ENCODE peak calls at places on chromosome 15, in ten cellular contexts. J is globus pallidus; B is sciatic nerve; I is cerebellar cortex; U is CD4-positive, alpha-beta memory T cell; Q is HepG2; N is COR-L47; H is progenitor cell of endocrine pancreas; A is AG04449; S is naive thymus-derived CD8-positive, alpha-beta T cell. W is an unnamed sample.
A peak's percentile ranks its signal among the peaks of the same experiment; 100 is the strongest.

GRCh38 chr15:56460046-56460445 is 4.9 kb downstream of the MNS1 start:
- DNase-seq in J (no peak), B (no peak), I (no peak), U (no peak), Q (no peak), N (no peak), H (no peak), A (peak; percentile 21), S (no peak), W (no peak)

GRCh38 chr15:43168192-43169107 is 16.8 kb upstream of the CCNDBP1 start:
- DNase-seq in J (peak; percentile 11), B (no peak), I (peak; percentile 70), U (no peak), Q (no peak), N (no peak), H (no peak), A (no peak), S (no peak), W (no peak)

GRCh38 chr15:88920186-88920891 is 7.2 kb upstream of the MFGE8 start:
- DNase-seq in J (no peak), B (no peak), I (no peak), U (no peak), Q (no peak), N (no peak), H (no peak), A (no peak), S (no peak), W (no peak)

GRCh38 chr15:70328137-70329115 is 230.7 kb upstream of the TLE3 start:
- DNase-seq in J (peak; percentile 60), B (peak; percentile 85), I (no peak), U (no peak), Q (no peak), N (no peak), H (no peak), A (peak; percentile 69), S (no peak), W (no peak)

GRCh38 chr15:81516461-81516860 is 142.4 kb upstream of the TMC3 start:
- DNase-seq in J (no peak), B (no peak), I (no peak), U (no peak), Q (no peak), N (no peak), H (no peak), A (no peak), S (no peak), W (no peak)

GRCh38 chr15:60538129-60538528 is 59.2 kb upstream of the ICE2 start:
- DNase-seq in J (no peak), B (no peak), I (no peak), U (no peak), Q (no peak), N (no peak), H (no peak), A (no peak), S (no peak), W (no peak)

GRCh38 chr15:47439146-47439869 is 278.0 kb upstream of the SEMA6D start:
- DNase-seq in J (no peak), B (no peak), I (no peak), U (no peak), Q (no peak), N (no peak), H (no peak), A (peak; percentile 26), S (no peak), W (no peak)

GRCh38 chr15:94829887-94830884 is 598.8 kb downstream of the MCTP2 start:
- DNase-seq in J (no peak), B (no peak), I (no peak), U (no peak), Q (no peak), N (no peak), H (no peak), A (no peak), S (no peak), W (no peak)

GRCh38 chr15:99169769-99170311 is 65.0 kb downstream of the SYNM start:
- DNase-seq in J (no peak), B (no peak), I (peak; percentile 3), U (no peak), Q (no peak), N (no peak), H (no peak), A (peak; percentile 82), S (no peak), W (no peak)

GRCh38 chr15:55868707-55869106 is 124.7 kb downstream of the NEDD4 start:
- DNase-seq in J (no peak), B (no peak), I (no peak), U (no peak), Q (peak; percentile 18), N (no peak), H (no peak), A (no peak), S (no peak), W (no peak)

GRCh38 chr15:74185949-74186348 is 12.4 kb downstream of the ISLR start:
- DNase-seq in J (no peak), B (no peak), I (no peak), U (no peak), Q (no peak), N (no peak), H (no peak), A (no peak), S (no peak), W (no peak)

GRCh38 chr15:90680371-90680935 is 36.7 kb upstream of the BLM start:
- DNase-seq in J (no peak), B (peak; percentile 64), I (no peak), U (no peak), Q (no peak), N (no peak), H (no peak), A (peak; percentile 89), S (no peak), W (no peak)

GRCh38 chr15:84844964-84845363 is 27.8 kb downstream of the ALPK3 start:
- DNase-seq in J (no peak), B (no peak), I (no peak), U (no peak), Q (peak; percentile 38), N (no peak), H (no peak), A (no peak), S (no peak), W (no peak)

GRCh38 chr15:65576669-65577068 is 34.3 kb downstream of the INTS14 start:
- DNase-seq in J (no peak), B (no peak), I (no peak), U (no peak), Q (no peak), N (no peak), H (no peak), A (peak; percentile 55), S (no peak), W (no peak)

GRCh38 chr15:66625974-66626373 is 60.2 kb upstream of the LCTL start:
- DNase-seq in J (no peak), B (no peak), I (no peak), U (no peak), Q (no peak), N (no peak), H (no peak), A (no peak), S (no peak), W (no peak)

GRCh38 chr15:46461416-46461815 is 826.6 kb downstream of the SQOR start:
- DNase-seq in J (no peak), B (no peak), I (no peak), U (no peak), Q (peak; percentile 3), N (no peak), H (no peak), A (no peak), S (no peak), W (no peak)

GRCh38 chr15:59160880-59161593 is 45.6 kb upstream of the LDHAL6B start:
- DNase-seq in J (no peak), B (no peak), I (peak; percentile 13), U (no peak), Q (peak; percentile 25), N (peak; percentile 87), H (no peak), A (no peak), S (peak; percentile 13), W (peak; percentile 53)

W was measured in nephron progenitor cell.